ENCODE peak calls at places on chromosomes 1 and 21, in six cellular contexts. T is IMR-90, F is AG04449, N is HCT116, R is cardiac muscle cell, K is heart left ventricle. J is an unnamed sample.

GRCh38 chr1:940121-941026 is 16.7 kb downstream of the SAMD11 start:
- DNase-seq in T (peak), F (no peak), N (no peak), R (peak), K (peak), J (no peak)

GRCh38 chr1:210437111-210437510 is 108.4 kb downstream of the HHAT start:
- DNase-seq in T (no peak), F (no peak), N (no peak), R (no peak), K (no peak), J (no peak)

GRCh38 chr1:247924868-247925267 is at the start of gene OR2AJ1:
- DNase-seq in T (no peak), F (no peak), N (no peak), R (no peak), K (no peak), J (no peak)

GRCh38 chr21:46634966-46635323 is 529 bp upstream of the PRMT2 start:
- DNase-seq in T (peak), F (peak), N (peak), R (peak), K (peak), J (peak)

GRCh38 chr1:20411196-20411980 is 74.6 kb downstream of the CAMK2N1 start:
- DNase-seq in T (peak), F (peak), N (peak), R (peak), K (no peak), J (peak)

GRCh38 chr1:40630488-40631223 is 34.8 kb downstream of the RIMS3 start:
- DNase-seq in T (peak), F (no peak), N (peak), R (peak), K (no peak), J (no peak)

GRCh38 chr1:119731060-119731459 is 19.3 kb downstream of the PHGDH start:
- DNase-seq in T (no peak), F (no peak), N (no peak), R (no peak), K (no peak), J (no peak)

GRCh38 chr1:8818325-8818775 is 910 bp upstream of the RERE start:
- DNase-seq in T (peak), F (no peak), N (peak), R (peak), K (peak), J (no peak)

GRCh38 chr1:114154963-114155322 is 1.3 kb upstream of the SYT6 start:
- DNase-seq in T (no peak), F (no peak), N (no peak), R (peak), K (no peak), J (peak)

GRCh38 chr1:1387098-1388077 is 11.7 kb downstream of the CCNL2 start:
- DNase-seq in T (no peak), F (no peak), N (no peak), R (no peak), K (no peak), J (no peak)

GRCh38 chr1:29083318-29084195 is 40.1 kb downstream of the TMEM200B start:
- DNase-seq in T (no peak), F (no peak), N (no peak), R (no peak), K (no peak), J (peak)

GRCh38 chr1:180594723-180595122 is 36.0 kb downstream of the OVAAL start:
- DNase-seq in T (no peak), F (no peak), N (no peak), R (no peak), K (no peak), J (no peak)

GRCh38 chr1:58618303-58618702 is 41.3 kb upstream of the TACSTD2 start:
- DNase-seq in T (peak), F (peak), N (no peak), R (peak), K (no peak), J (peak)

GRCh38 chr1:184028854-184029623 is 8.5 kb downstream of the COLGALT2 start:
- DNase-seq in T (no peak), F (no peak), N (no peak), R (no peak), K (no peak), J (no peak)

GRCh38 chr21:17819878-17820232 is 699 bp upstream of the C21orf91 start:
- DNase-seq in T (peak), F (no peak), N (no peak), R (no peak), K (no peak), J (no peak)

GRCh38 chr1:33823401-33823800 is 40.5 kb upstream of the HMGB4 start:
- DNase-seq in T (no peak), F (no peak), N (no peak), R (no peak), K (no peak), J (no peak)

GRCh38 chr1:189429610-189430009 is 1048.1 kb downstream of the BRINP3 start:
- DNase-seq in T (peak), F (peak), N (peak), R (peak), K (peak), J (no peak)

GRCh38 chr1:56424744-56425493 is 154.4 kb downstream of the PLPP3 start:
- DNase-seq in T (peak), F (no peak), N (peak), R (peak), K (peak), J (no peak)

GRCh38 chr1:200154069-200154767 is 126.7 kb downstream of the NR5A2 start:
- DNase-seq in T (peak), F (no peak), N (no peak), R (peak), K (no peak), J (no peak)

GRCh38 chr1:181038399-181038873 is 4.7 kb downstream of the MR1 start:
- DNase-seq in T (peak), F (no peak), N (peak), R (peak), K (peak), J (no peak)

GRCh38 chr1:236323819-236324411 is 42.2 kb upstream of the ERO1B start:
- DNase-seq in T (no peak), F (no peak), N (no peak), R (no peak), K (no peak), J (no peak)

GRCh38 chr1:85048296-85049064 is at the start of gene MCOLN3:
- DNase-seq in T (no peak), F (no peak), N (peak), R (no peak), K (no peak), J (no peak)

GRCh38 chr1:12174789-12175455 is 8.1 kb downstream of the TNFRSF1B start:
- DNase-seq in T (no peak), F (no peak), N (no peak), R (peak), K (peak), J (no peak)

GRCh38 chr1:241077386-241078147 is 279.4 kb downstream of the RGS7 start:
- DNase-seq in T (no peak), F (no peak), N (no peak), R (no peak), K (no peak), J (no peak)

GRCh38 chr21:42258885-42259407 is 40.0 kb downstream of the ABCG1 start:
- DNase-seq in T (no peak), F (no peak), N (no peak), R (no peak), K (peak), J (no peak)

GRCh38 chr1:235056937-235057336 is 71.7 kb downstream of the TOMM20 start:
- DNase-seq in T (no peak), F (no peak), N (no peak), R (no peak), K (no peak), J (no peak)

GRCh38 chr1:190759807-190760206 is 282.1 kb upstream of the BRINP3 start:
- DNase-seq in T (no peak), F (no peak), N (no peak), R (no peak), K (no peak), J (no peak)

GRCh38 chr1:38817958-38818705 is 41.4 kb downstream of the RRAGC start:
- DNase-seq in T (no peak), F (no peak), N (no peak), R (peak), K (no peak), J (no peak)

GRCh38 chr1:54810144-54810942 is 9.2 kb upstream of the TTC22 start:
- DNase-seq in T (peak), F (no peak), N (peak), R (peak), K (peak), J (no peak)

GRCh38 chr1:8870605-8871538 is 7.6 kb downstream of the ENO1 start:
- DNase-seq in T (no peak), F (no peak), N (no peak), R (no peak), K (no peak), J (no peak)

GRCh38 chr1:50097041-50097739 is 11.5 kb upstream of the ELAVL4 start:
- DNase-seq in T (no peak), F (no peak), N (no peak), R (no peak), K (no peak), J (no peak)
- H3K4me3 ChIP-seq in T (no peak), F (no peak), N (no peak), R (no peak), K (no peak), J (no peak)

GRCh38 chr1:221741971-221742554 is at the start of gene DUSP10:
- DNase-seq in T (peak), F (peak), N (peak), R (peak), K (peak), J (peak)
- TF ChIP-seq CTCF in T (peak), F (no peak), N (no peak), R (peak), K (no peak), J (peak)

GRCh38 chr1:26337625-26338024 is 16.3 kb downstream of the CRYBG2 start:
- DNase-seq in T (no peak), F (no peak), N (no peak), R (no peak), K (no peak), J (no peak)

GRCh38 chr1:26338670-26339069 is 15.3 kb downstream of the CRYBG2 start:
- DNase-seq in T (no peak), F (no peak), N (no peak), R (no peak), K (no peak), J (no peak)

GRCh38 chr1:26335774-26336476 is 18.0 kb downstream of the CRYBG2 start:
- DNase-seq in T (no peak), F (no peak), N (no peak), R (no peak), K (no peak), J (no peak)

GRCh38 chr1:26336477-26337205 is 17.3 kb downstream of the CRYBG2 start:
- DNase-seq in T (no peak), F (no peak), N (peak), R (peak), K (peak), J (no peak)

GRCh38 chr1:26337206-26337535 is 16.8 kb downstream of the CRYBG2 start:
- DNase-seq in T (no peak), F (no peak), N (no peak), R (no peak), K (no peak), J (no peak)
- H3K4me3 ChIP-seq in T (no peak), F (no peak), N (peak), R (no peak), K (no peak), J (no peak)

GRCh38 chr1:217539510-217539909 is 91.4 kb downstream of the GPATCH2 start:
- DNase-seq in T (no peak), F (no peak), N (no peak), R (no peak), K (no peak), J (no peak)

GRCh38 chr1:217540321-217540720 is 90.6 kb downstream of the GPATCH2 start:
- DNase-seq in T (no peak), F (no peak), N (no peak), R (no peak), K (no peak), J (no peak)

GRCh38 chr1:217534566-217534965 is 96.3 kb downstream of the GPATCH2 start:
- DNase-seq in T (no peak), F (no peak), N (no peak), R (peak), K (no peak), J (no peak)

GRCh38 chr1:217535601-217536377 is 95.1 kb downstream of the GPATCH2 start:
- DNase-seq in T (no peak), F (no peak), N (no peak), R (peak), K (no peak), J (no peak)
- TF ChIP-seq CTCF in T (no peak), F (no peak), N (no peak), R (no peak), K (no peak), J (no peak)

GRCh38 chr21:43866659-43867331 is 1.8 kb downstream of the AGPAT3 start:
- DNase-seq in T (no peak), F (no peak), N (no peak), R (no peak), K (no peak), J (no peak)

GRCh38 chr21:43866233-43866632 is 1.2 kb downstream of the AGPAT3 start:
- DNase-seq in T (peak), F (peak), N (no peak), R (peak), K (peak), J (no peak)

GRCh38 chr21:43867936-43868335 is 2.9 kb downstream of the AGPAT3 start:
- DNase-seq in T (no peak), F (no peak), N (no peak), R (no peak), K (no peak), J (no peak)

GRCh38 chr21:43868461-43868860 is 3.4 kb downstream of the AGPAT3 start:
- DNase-seq in T (no peak), F (no peak), N (no peak), R (no peak), K (no peak), J (no peak)

DNA sequence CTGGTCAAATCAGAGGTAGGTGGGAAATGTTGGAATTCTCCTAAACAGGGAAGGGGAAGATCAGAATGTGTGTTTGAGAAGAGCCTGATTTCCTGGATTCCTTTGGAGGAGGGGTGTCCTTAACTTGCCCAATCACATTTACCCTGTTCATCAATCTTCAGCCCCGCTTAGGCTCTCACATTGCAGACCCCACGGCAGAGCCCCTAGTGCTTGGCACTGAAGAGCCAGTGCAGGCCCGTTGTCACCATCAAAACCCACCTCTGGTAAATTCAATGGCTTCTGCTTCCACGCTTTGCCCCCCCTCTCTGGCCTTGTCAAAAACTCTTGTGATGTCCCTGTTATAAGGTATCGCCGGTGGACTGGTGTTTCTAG is 2.3 kb downstream of the AGPAT3 start:
- DNase-seq in T (no peak), F (no peak), N (no peak), R (no peak), K (no peak), J (no peak)
- H3K4me3 ChIP-seq in T (no peak), F (no peak), N (no peak), R (no peak), K (peak), J (no peak)

GRCh38 chr21:27565418-27565817 is 598.5 kb upstream of the ADAMTS5 start:
- DNase-seq in T (no peak), F (no peak), N (no peak), R (no peak), K (no peak), J (no peak)

GRCh38 chr21:27562303-27562702 is 595.4 kb upstream of the ADAMTS5 start:
- DNase-seq in T (no peak), F (no peak), N (no peak), R (no peak), K (no peak), J (no peak)

GRCh38 chr21:27566521-27566920 is 599.6 kb upstream of the ADAMTS5 start:
- DNase-seq in T (no peak), F (no peak), N (no peak), R (no peak), K (no peak), J (no peak)

GRCh38 chr21:27561116-27561515 is 594.2 kb upstream of the ADAMTS5 start:
- DNase-seq in T (no peak), F (no peak), N (no peak), R (no peak), K (no peak), J (no peak)

GRCh38 chr21:27564684-27565280 is 597.9 kb upstream of the ADAMTS5 start:
- DNase-seq in T (peak), F (no peak), N (no peak), R (peak), K (peak), J (no peak)
- TF ChIP-seq CTCF in T (peak), F (peak), N (no peak), R (peak), K (peak), J (peak)

GRCh38 chr1:15833069-15833679 is 14.3 kb upstream of the SPEN start:
- DNase-seq in T (no peak), F (no peak), N (peak), R (no peak), K (peak), J (no peak)
- H3K4me3 ChIP-seq in T (no peak), F (peak), N (peak), R (peak), K (peak), J (peak)

J was measured in BJ.